ENCODE peak calls at places on chromosome 1, in eight cellular contexts. O is breast epithelium, X is fibroblast of pulmonary artery, R is mammary epithelial cell, N is lower leg skin, Z is testis, P is OCI-LY7, C is HFF-Myc. S is an unnamed sample.

GRCh38 chr1:40232444-40232843 is 15.3 kb upstream of the TMCO2 start:
- DNase-seq in C (no peak), N (no peak), X (no peak), O (no peak), Z (no peak), R (no peak), P (peak), S (no peak)

GRCh38 chr1:2213576-2214505 is 14.3 kb upstream of the SKI start:
- DNase-seq in Z (peak), R (no peak), X (peak), C (no peak), N (peak), P (no peak), O (peak), S (peak)

GRCh38 chr1:93288558-93288957 is 57.1 kb upstream of the DR1 start:
- DNase-seq in R (no peak), P (no peak), Z (no peak), N (no peak), X (peak), O (no peak), C (peak), S (peak)

GRCh38 chr1:108831225-108831624 is 25.7 kb downstream of the AKNAD1 start:
- DNase-seq in Z (no peak), C (peak), P (no peak), O (no peak), R (no peak), X (peak), N (peak), S (peak)

GRCh38 chr1:202107321-202107761 is 15.4 kb upstream of the GPR37L1 start:
- DNase-seq in O (peak), N (no peak), P (no peak), X (no peak), R (peak), C (no peak), Z (peak), S (no peak)

GRCh38 chr1:182939413-182939812 is 13.6 kb downstream of the SHCBP1L start:
- DNase-seq in N (no peak), X (no peak), R (no peak), Z (no peak), O (no peak), C (no peak), P (no peak), S (no peak)

GRCh38 chr1:53303175-53303574 is 24.7 kb downstream of the LRP8 start:
- DNase-seq in O (no peak), C (no peak), Z (no peak), X (no peak), P (no peak), N (no peak), R (no peak), S (no peak)

GRCh38 chr1:171280596-171280995 is 32.3 kb downstream of the FMO1 start:
- DNase-seq in X (no peak), Z (no peak), C (no peak), P (peak), N (no peak), O (no peak), R (no peak), S (no peak)

GRCh38 chr1:232519186-232519585 is 110.7 kb downstream of the SIPA1L2 start:
- DNase-seq in R (no peak), C (no peak), N (no peak), P (no peak), O (no peak), Z (no peak), X (no peak), S (no peak)

GRCh38 chr1:154497026-154497806 is 4.8 kb upstream of the TDRD10 start:
- DNase-seq in C (no peak), X (peak), N (peak), O (no peak), R (no peak), P (peak), Z (peak), S (no peak)

GRCh38 chr1:223834660-223835263 is 11.0 kb downstream of the TP53BP2 start:
- DNase-seq in C (no peak), X (peak), R (peak), O (no peak), P (no peak), Z (no peak), N (no peak), S (peak)

GRCh38 chr1:223833948-223834347 is 11.8 kb downstream of the TP53BP2 start:
- DNase-seq in R (no peak), C (no peak), X (no peak), O (no peak), N (no peak), Z (no peak), P (no peak), S (no peak)

GRCh38 chr1:223829678-223830077 is 16.1 kb downstream of the TP53BP2 start:
- DNase-seq in N (no peak), C (no peak), O (no peak), P (no peak), X (no peak), R (no peak), Z (no peak), S (no peak)

GRCh38 chr1:223832637-223832943 is 13.2 kb downstream of the TP53BP2 start:
- DNase-seq in C (no peak), O (no peak), N (no peak), R (no peak), X (no peak), Z (no peak), P (peak), S (no peak)

GRCh38 chr1:223831755-223832636 is 13.8 kb downstream of the TP53BP2 start:
- DNase-seq in P (no peak), X (peak), C (no peak), N (no peak), Z (no peak), R (peak), O (no peak), S (peak)
- TF ChIP-seq CTCF in P (no peak), X (no peak), C (no peak), N (no peak), Z (no peak), R (no peak), O (no peak), S (peak)

GRCh38 chr1:60764489-60764888 is 317.9 kb upstream of the NFIA start:
- DNase-seq in N (no peak), R (no peak), C (no peak), O (no peak), Z (no peak), X (peak), P (no peak), S (no peak)

GRCh38 chr1:60762176-60762575 is 320.2 kb upstream of the NFIA start:
- DNase-seq in R (peak), X (peak), P (no peak), N (no peak), C (no peak), Z (no peak), O (no peak), S (peak)

GRCh38 chr1:60763713-60764112 is 318.6 kb upstream of the NFIA start:
- DNase-seq in R (no peak), Z (no peak), O (no peak), X (no peak), C (no peak), N (no peak), P (no peak), S (no peak)

GRCh38 chr1:60759257-60759656 is 323.1 kb upstream of the NFIA start:
- DNase-seq in N (no peak), X (no peak), Z (no peak), P (no peak), O (no peak), C (no peak), R (no peak), S (no peak)

DNA sequence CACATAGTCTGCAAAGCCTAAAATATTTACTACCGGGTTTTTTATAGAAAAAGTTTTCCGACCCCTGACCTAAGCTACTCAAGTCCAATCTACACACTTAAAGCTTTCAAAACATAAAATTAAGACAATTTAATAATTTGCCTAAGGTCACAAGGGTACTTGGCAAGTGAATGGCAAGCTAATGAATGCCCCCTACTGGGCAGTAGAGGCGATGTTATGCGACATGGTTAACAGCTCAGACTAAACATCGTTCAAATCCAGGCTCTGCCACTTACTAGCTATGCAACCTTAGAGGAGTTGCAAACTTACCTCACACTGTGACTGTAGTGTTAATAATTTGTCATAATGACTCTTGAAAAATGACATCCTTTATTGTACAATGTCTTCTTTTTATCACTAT is 317.2 kb upstream of the NFIA start:
- DNase-seq in R (peak), Z (peak), O (no peak), X (peak), N (no peak), C (no peak), P (peak), S (peak)
- TF ChIP-seq CTCF in R (peak), Z (peak), O (peak), X (peak), N (no peak), C (peak), P (peak), S (peak)

DNA sequence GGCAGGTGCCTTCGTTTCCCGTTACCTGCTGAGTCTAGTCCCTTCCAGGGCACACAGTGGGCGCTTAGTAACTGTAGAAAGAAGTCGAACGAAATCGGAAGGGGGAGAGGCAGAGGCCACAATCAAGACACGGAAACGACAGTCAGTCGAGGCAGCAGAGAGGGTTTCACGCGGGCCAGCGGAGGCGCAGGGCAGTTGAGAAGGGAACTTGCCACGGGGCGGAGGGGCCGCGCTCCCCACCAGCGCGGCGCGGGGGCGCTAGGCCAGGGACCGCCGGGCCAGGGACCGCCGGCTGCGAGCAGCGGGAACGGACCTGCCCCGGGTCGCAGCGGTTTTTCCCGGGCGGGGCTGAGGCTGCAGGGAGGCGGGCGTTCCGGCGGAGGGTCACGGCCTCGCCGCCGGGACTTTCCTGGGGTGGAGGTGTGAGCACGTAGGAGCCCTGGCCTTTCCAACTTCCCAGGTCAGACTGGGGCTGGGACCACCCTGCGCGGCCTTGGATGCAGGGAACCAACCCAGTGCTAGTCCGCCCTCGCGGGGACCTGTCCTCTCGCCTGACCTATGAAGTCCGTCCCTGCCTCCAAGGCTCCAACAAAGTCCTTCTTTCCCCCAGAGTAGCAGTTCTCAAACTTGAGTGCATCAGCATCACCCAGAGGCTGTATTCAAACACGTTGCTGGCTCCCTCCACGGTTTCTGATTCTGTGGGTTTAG is 150.1 kb upstream of the FGGY start:
- DNase-seq in Z (peak), X (peak), P (no peak), N (peak), R (peak), C (no peak), O (no peak), S (peak)
- TF ChIP-seq CTCF in Z (no peak), X (peak), P (no peak), N (no peak), R (no peak), C (no peak), O (no peak), S (peak)

DNA sequence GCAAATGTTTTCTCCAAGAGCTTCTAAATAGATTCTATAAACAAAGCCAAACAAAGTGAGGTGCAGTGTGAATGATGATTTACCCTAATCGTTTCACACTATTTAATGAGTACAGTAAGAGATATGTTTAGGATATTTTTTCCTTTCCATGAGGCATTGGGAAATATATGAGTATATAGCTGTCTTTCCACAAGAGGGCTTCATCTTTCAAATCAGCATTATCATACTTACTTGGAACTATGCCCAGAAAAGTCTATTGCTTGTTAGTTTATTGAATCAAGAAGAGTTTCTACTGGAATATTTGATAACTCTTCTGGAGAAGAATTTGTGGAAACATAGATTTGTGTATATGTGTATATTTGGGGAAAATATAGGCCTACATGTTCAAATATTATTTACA is 277.1 kb upstream of the BRINP3 start:
- DNase-seq in X (peak), P (no peak), N (no peak), R (peak), C (no peak), Z (no peak), O (no peak), S (peak)
- TF ChIP-seq CTCF in X (peak), P (no peak), N (no peak), R (peak), C (no peak), Z (no peak), O (no peak), S (no peak)

S was measured in fibroblast of the aortic adventitia.